ENCODE peak calls at places on chromosomes 3 and 15, in five cellular contexts. One of them, this sample, is unnamed. For H3K4me1, the result is how much of the 10 kb centered on the place peaks cover.

GRCh38 chr3:30232142-30232541 is 374.3 kb upstream of the TGFBR2 start:
- DNase-seq in mesendoderm: no peak
- DNase-seq in GM23248: peak
- DNase-seq in heart right ventricle: no peak
- DNase-seq in breast epithelium: no peak
- DNase-seq in this sample: no peak

GRCh38 chr15:70474682-70475438 is 288.5 kb downstream of the UACA start:
- DNase-seq in mesendoderm: no peak
- DNase-seq in GM23248: peak
- DNase-seq in heart right ventricle: peak
- DNase-seq in breast epithelium: peak
- DNase-seq in this sample: peak

GRCh38 chr3:3170998-3171397 is 8.5 kb downstream of the CRBN start:
- DNase-seq in mesendoderm: peak
- DNase-seq in GM23248: peak
- DNase-seq in heart right ventricle: no peak
- DNase-seq in breast epithelium: no peak
- DNase-seq in this sample: no peak

GRCh38 chr15:63874616-63875015 is 40.9 kb upstream of the HERC1 start:
- DNase-seq in mesendoderm: no peak
- DNase-seq in GM23248: no peak
- DNase-seq in heart right ventricle: no peak
- DNase-seq in breast epithelium: no peak
- DNase-seq in this sample: no peak

GRCh38 chr15:75836953-75837321 is 6.3 kb upstream of the UBE2Q2 start:
- DNase-seq in mesendoderm: no peak
- DNase-seq in GM23248: peak
- DNase-seq in heart right ventricle: no peak
- DNase-seq in breast epithelium: no peak
- DNase-seq in this sample: peak

GRCh38 chr3:194964809-194965208 is 279.1 kb downstream of the FAM43A start:
- DNase-seq in mesendoderm: no peak
- DNase-seq in GM23248: no peak
- DNase-seq in heart right ventricle: no peak
- DNase-seq in breast epithelium: no peak
- DNase-seq in this sample: no peak

GRCh38 chr3:105944721-105945120 is 75.9 kb upstream of the CBLB start:
- DNase-seq in mesendoderm: no peak
- DNase-seq in GM23248: peak
- DNase-seq in heart right ventricle: no peak
- DNase-seq in breast epithelium: no peak
- DNase-seq in this sample: no peak

GRCh38 chr3:57966823-57967222 is 41.4 kb upstream of the FLNB start:
- DNase-seq in mesendoderm: no peak
- DNase-seq in GM23248: peak
- DNase-seq in heart right ventricle: no peak
- DNase-seq in breast epithelium: no peak
- DNase-seq in this sample: no peak

GRCh38 chr3:20111836-20112235 is 71.6 kb downstream of the KAT2B start:
- DNase-seq in mesendoderm: peak
- DNase-seq in GM23248: no peak
- DNase-seq in heart right ventricle: no peak
- DNase-seq in breast epithelium: no peak
- DNase-seq in this sample: no peak

GRCh38 chr15:87209891-87210649 is 1046.5 kb downstream of the NTRK3 start:
- DNase-seq in mesendoderm: no peak
- DNase-seq in GM23248: no peak
- DNase-seq in heart right ventricle: no peak
- DNase-seq in breast epithelium: no peak
- DNase-seq in this sample: no peak

GRCh38 chr3:116037954-116038911 is 407.1 kb downstream of the LSAMP start:
- DNase-seq in mesendoderm: no peak
- DNase-seq in GM23248: peak
- DNase-seq in heart right ventricle: no peak
- DNase-seq in breast epithelium: no peak
- DNase-seq in this sample: no peak

GRCh38 chr15:32652178-32652577 is 10.7 kb downstream of the SCG5 start:
- DNase-seq in mesendoderm: peak
- DNase-seq in GM23248: no peak
- DNase-seq in heart right ventricle: no peak
- DNase-seq in breast epithelium: no peak
- DNase-seq in this sample: no peak

GRCh38 chr3:12689997-12690711 is 26.2 kb upstream of the RAF1 start:
- DNase-seq in mesendoderm: no peak
- DNase-seq in GM23248: no peak
- DNase-seq in heart right ventricle: no peak
- DNase-seq in breast epithelium: no peak
- DNase-seq in this sample: peak

GRCh38 chr15:45199136-45199810 is 11.5 kb upstream of the SHF start:
- DNase-seq in mesendoderm: peak
- DNase-seq in GM23248: peak
- DNase-seq in heart right ventricle: no peak
- DNase-seq in breast epithelium: peak
- DNase-seq in this sample: no peak

GRCh38 chr3:146536681-146537080 is 7.7 kb downstream of the PLSCR1 start:
- DNase-seq in mesendoderm: no peak
- DNase-seq in GM23248: no peak
- DNase-seq in heart right ventricle: no peak
- DNase-seq in breast epithelium: no peak
- DNase-seq in this sample: no peak

GRCh38 chr15:75695206-75695605 is 17.4 kb downstream of the CSPG4 start:
- DNase-seq in mesendoderm: no peak
- DNase-seq in GM23248: no peak
- DNase-seq in heart right ventricle: no peak
- DNase-seq in breast epithelium: no peak
- DNase-seq in this sample: no peak

GRCh38 chr3:11606865-11607440 is 36.8 kb downstream of the VGLL4 start:
- DNase-seq in mesendoderm: no peak
- DNase-seq in GM23248: peak
- DNase-seq in heart right ventricle: no peak
- DNase-seq in breast epithelium: no peak
- DNase-seq in this sample: no peak

GRCh38 chr15:45489690-45490238 is 32.8 kb downstream of the SLC30A4 start:
- DNase-seq in mesendoderm: no peak
- DNase-seq in GM23248: no peak
- DNase-seq in heart right ventricle: no peak
- DNase-seq in breast epithelium: no peak
- DNase-seq in this sample: no peak

GRCh38 chr3:151434151-151434890 is 26.5 kb downstream of the IGSF10 start:
- DNase-seq in mesendoderm: no peak
- DNase-seq in GM23248: peak
- DNase-seq in heart right ventricle: no peak
- DNase-seq in breast epithelium: no peak
- DNase-seq in this sample: no peak

GRCh38 chr15:90924375-90924774 is 8.0 kb downstream of the HDDC3 start:
- DNase-seq in mesendoderm: no peak
- DNase-seq in GM23248: no peak
- DNase-seq in heart right ventricle: no peak
- DNase-seq in breast epithelium: no peak
- DNase-seq in this sample: no peak

GRCh38 chr3:184029456-184029950 is 2.0 kb upstream of the HTR3D start:
- DNase-seq in mesendoderm: no peak
- DNase-seq in GM23248: peak
- DNase-seq in heart right ventricle: no peak
- DNase-seq in breast epithelium: no peak
- DNase-seq in this sample: no peak

GRCh38 chr15:39555885-39556284 is 25.0 kb upstream of the THBS1 start:
- DNase-seq in mesendoderm: peak
- DNase-seq in GM23248: no peak
- DNase-seq in heart right ventricle: no peak
- DNase-seq in breast epithelium: no peak
- DNase-seq in this sample: no peak

GRCh38 chr3:128448491-128448890 is 18.2 kb downstream of the DNAJB8 start:
- DNase-seq in mesendoderm: no peak
- DNase-seq in GM23248: no peak
- DNase-seq in heart right ventricle: no peak
- DNase-seq in breast epithelium: no peak
- DNase-seq in this sample: no peak

GRCh38 chr15:31555022-31555421 is 228.4 kb downstream of the KLF13 start:
- DNase-seq in mesendoderm: no peak
- DNase-seq in GM23248: no peak
- DNase-seq in heart right ventricle: no peak
- DNase-seq in breast epithelium: no peak
- DNase-seq in this sample: no peak

GRCh38 chr3:192747746-192748145 is 20.4 kb upstream of the FGF12 start:
- DNase-seq in mesendoderm: no peak
- DNase-seq in GM23248: no peak
- DNase-seq in heart right ventricle: no peak
- DNase-seq in breast epithelium: no peak
- DNase-seq in this sample: no peak

GRCh38 chr15:30940359-30940758 is 36.6 kb downstream of the FAN1 start:
- DNase-seq in mesendoderm: no peak
- DNase-seq in GM23248: no peak
- DNase-seq in heart right ventricle: no peak
- DNase-seq in breast epithelium: no peak
- DNase-seq in this sample: no peak

GRCh38 chr15:80473574-80474223 is 69.5 kb downstream of the ARNT2 start:
- DNase-seq in mesendoderm: no peak
- DNase-seq in GM23248: no peak
- DNase-seq in heart right ventricle: no peak
- DNase-seq in breast epithelium: no peak
- DNase-seq in this sample: no peak

GRCh38 chr15:75573001-75573400 is 6.1 kb downstream of the PTPN9 start:
- DNase-seq in mesendoderm: peak
- DNase-seq in GM23248: peak
- DNase-seq in heart right ventricle: no peak
- DNase-seq in breast epithelium: no peak
- DNase-seq in this sample: no peak

GRCh38 chr15:89016549-89017041 is 71.7 kb upstream of the ABHD2 start:
- DNase-seq in mesendoderm: peak
- DNase-seq in GM23248: peak
- DNase-seq in heart right ventricle: no peak
- DNase-seq in breast epithelium: peak
- DNase-seq in this sample: no peak

GRCh38 chr3:123338620-123339061 is 110.2 kb downstream of the ADCY5 start:
- DNase-seq in mesendoderm: no peak
- DNase-seq in GM23248: no peak
- DNase-seq in heart right ventricle: peak
- DNase-seq in breast epithelium: no peak
- DNase-seq in this sample: peak
- H3K4me1 ChIP-seq in mesendoderm: under half
- H3K4me1 ChIP-seq in GM23248: under half
- H3K4me1 ChIP-seq in heart right ventricle: half or more
- H3K4me1 ChIP-seq in breast epithelium: under half
- H3K4me1 ChIP-seq in this sample: under half

GRCh38 chr3:187042874-187043458 is 96.3 kb downstream of the RPL39L start:
- DNase-seq in mesendoderm: no peak
- DNase-seq in GM23248: no peak
- DNase-seq in heart right ventricle: no peak
- DNase-seq in breast epithelium: no peak
- DNase-seq in this sample: no peak

GRCh38 chr3:187046033-187046432 is 93.3 kb downstream of the RPL39L start:
- DNase-seq in mesendoderm: no peak
- DNase-seq in GM23248: no peak
- DNase-seq in heart right ventricle: no peak
- DNase-seq in breast epithelium: no peak
- DNase-seq in this sample: no peak

GRCh38 chr3:187044871-187045552 is 94.3 kb downstream of the RPL39L start:
- DNase-seq in mesendoderm: no peak
- DNase-seq in GM23248: no peak
- DNase-seq in heart right ventricle: peak
- DNase-seq in breast epithelium: no peak
- DNase-seq in this sample: peak

GRCh38 chr3:187042062-187042745 is 97.1 kb downstream of the RPL39L start:
- DNase-seq in mesendoderm: no peak
- DNase-seq in GM23248: no peak
- DNase-seq in heart right ventricle: no peak
- DNase-seq in breast epithelium: no peak
- DNase-seq in this sample: no peak

DNA sequence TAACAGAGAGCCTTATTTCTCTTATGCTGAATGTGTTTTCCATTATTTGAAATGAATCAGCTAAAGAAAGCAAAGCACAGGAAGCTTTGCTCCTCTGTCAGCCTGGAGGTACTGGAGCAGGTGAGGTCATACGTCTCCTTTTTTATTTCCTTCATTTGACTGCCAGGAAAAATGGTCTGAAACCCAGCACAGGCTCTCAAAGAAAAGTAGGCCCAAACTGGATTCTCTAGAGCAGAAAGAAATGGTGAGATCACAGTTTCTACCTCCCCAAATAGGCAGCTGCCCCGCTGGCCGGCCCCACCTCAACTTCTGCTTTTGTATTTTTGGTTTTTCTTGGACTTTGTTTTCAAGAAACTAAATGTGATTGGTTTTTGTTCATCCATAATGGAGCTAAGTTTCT is 95.1 kb downstream of the RPL39L start:
- DNase-seq in mesendoderm: no peak
- DNase-seq in GM23248: no peak
- DNase-seq in heart right ventricle: no peak
- DNase-seq in breast epithelium: no peak
- DNase-seq in this sample: no peak
- H3K4me1 ChIP-seq in mesendoderm: under half
- H3K4me1 ChIP-seq in GM23248: under half
- H3K4me1 ChIP-seq in heart right ventricle: half or more
- H3K4me1 ChIP-seq in breast epithelium: under half
- H3K4me1 ChIP-seq in this sample: under half

GRCh38 chr15:84988909-84989644 is 7.4 kb downstream of the PDE8A start:
- DNase-seq in mesendoderm: no peak
- DNase-seq in GM23248: no peak
- DNase-seq in heart right ventricle: no peak
- DNase-seq in breast epithelium: no peak
- DNase-seq in this sample: no peak
- H3K4me1 ChIP-seq in mesendoderm: under half
- H3K4me1 ChIP-seq in GM23248: under half
- H3K4me1 ChIP-seq in heart right ventricle: half or more
- H3K4me1 ChIP-seq in breast epithelium: under half
- H3K4me1 ChIP-seq in this sample: under half

DNA sequence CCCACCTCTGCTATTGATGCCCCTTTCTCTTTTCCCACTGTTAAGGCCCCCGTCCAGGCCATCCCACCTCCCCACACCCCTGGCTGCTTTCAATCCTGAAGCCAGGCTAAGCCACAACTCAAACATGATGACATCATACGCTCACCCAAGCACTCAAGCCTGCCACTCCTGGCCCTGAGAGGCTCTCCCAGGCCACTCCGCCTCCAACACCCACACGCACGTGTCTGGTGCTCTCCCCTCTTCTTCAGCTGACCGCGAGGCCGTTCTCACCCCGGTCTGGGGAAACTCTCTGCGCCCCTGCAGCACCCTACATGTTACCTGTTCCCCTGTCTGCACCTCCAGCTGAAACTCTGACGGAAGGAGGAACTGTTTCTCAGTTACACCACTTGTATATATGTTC is 6.2 kb downstream of the ZXDC start:
- DNase-seq in mesendoderm: no peak
- DNase-seq in GM23248: no peak
- DNase-seq in heart right ventricle: no peak
- DNase-seq in breast epithelium: no peak
- DNase-seq in this sample: peak
- H3K4me1 ChIP-seq in mesendoderm: under half
- H3K4me1 ChIP-seq in GM23248: under half
- H3K4me1 ChIP-seq in heart right ventricle: half or more
- H3K4me1 ChIP-seq in breast epithelium: under half
- H3K4me1 ChIP-seq in this sample: under half

DNA sequence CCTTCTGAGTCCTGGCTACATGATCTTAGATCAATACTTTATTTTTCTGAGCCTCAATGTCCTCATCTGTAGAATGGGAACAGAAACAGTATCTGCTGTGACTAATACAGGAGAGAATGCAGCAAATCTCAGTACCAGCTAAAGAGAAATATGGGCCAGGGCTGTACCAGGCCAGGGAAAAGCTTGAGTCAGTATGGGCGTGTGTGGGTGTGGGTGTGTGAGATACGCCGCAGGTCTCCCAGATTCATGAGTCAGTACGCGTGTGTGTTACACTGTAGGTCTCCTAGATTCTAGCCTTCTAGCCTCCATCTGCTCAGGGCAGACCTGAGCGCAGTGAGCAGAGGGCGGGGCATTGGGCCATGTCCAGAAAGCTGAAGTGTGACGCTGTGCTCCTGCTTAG is 15.2 kb downstream of the GNAI2 start:
- DNase-seq in mesendoderm: no peak
- DNase-seq in GM23248: peak
- DNase-seq in heart right ventricle: no peak
- DNase-seq in breast epithelium: no peak
- DNase-seq in this sample: no peak
- H3K4me1 ChIP-seq in mesendoderm: under half
- H3K4me1 ChIP-seq in GM23248: under half
- H3K4me1 ChIP-seq in heart right ventricle: half or more
- H3K4me1 ChIP-seq in breast epithelium: under half
- H3K4me1 ChIP-seq in this sample: under half

This sample was measured in aorta.